ENCODE peak calls at places on chromosomes 5 and 9, in nine cellular contexts. One of them, this sample, is unnamed.

GRCh38 chr9:92035687-92036410 is 79.4 kb downstream of the SPTLC1 start:
- DNase-seq in fibroblast of lung: no peak
- DNase-seq in ovary: peak
- DNase-seq in dorsolateral prefrontal cortex: no peak
- DNase-seq in brain microvascular endothelial cell: no peak
- DNase-seq in foreskin fibroblast: peak
- DNase-seq in mammary epithelial cell: no peak
- DNase-seq in aorta: no peak
- DNase-seq in epithelial cell of esophagus: no peak
- DNase-seq in this sample: peak

GRCh38 chr5:176185133-176185733 is 53.0 kb upstream of the SIMC1 start:
- DNase-seq in fibroblast of lung: no peak
- DNase-seq in ovary: no peak
- DNase-seq in dorsolateral prefrontal cortex: no peak
- DNase-seq in brain microvascular endothelial cell: no peak
- DNase-seq in foreskin fibroblast: no peak
- DNase-seq in mammary epithelial cell: no peak
- DNase-seq in aorta: no peak
- DNase-seq in epithelial cell of esophagus: no peak
- DNase-seq in this sample: no peak

GRCh38 chr5:135721548-135722090 is 112.8 kb upstream of the SLC25A48 start:
- DNase-seq in fibroblast of lung: no peak
- DNase-seq in ovary: no peak
- DNase-seq in dorsolateral prefrontal cortex: no peak
- DNase-seq in brain microvascular endothelial cell: no peak
- DNase-seq in foreskin fibroblast: no peak
- DNase-seq in mammary epithelial cell: no peak
- DNase-seq in aorta: no peak
- DNase-seq in epithelial cell of esophagus: no peak
- DNase-seq in this sample: no peak

GRCh38 chr5:146448783-146449519 is 1.8 kb downstream of the TCERG1 start:
- DNase-seq in fibroblast of lung: no peak
- DNase-seq in ovary: no peak
- DNase-seq in dorsolateral prefrontal cortex: no peak
- DNase-seq in brain microvascular endothelial cell: no peak
- DNase-seq in foreskin fibroblast: no peak
- DNase-seq in mammary epithelial cell: no peak
- DNase-seq in aorta: no peak
- DNase-seq in epithelial cell of esophagus: no peak
- DNase-seq in this sample: peak

GRCh38 chr5:179700401-179700918 is 1.7 kb downstream of the CANX start:
- DNase-seq in fibroblast of lung: peak
- DNase-seq in ovary: no peak
- DNase-seq in dorsolateral prefrontal cortex: no peak
- DNase-seq in brain microvascular endothelial cell: peak
- DNase-seq in foreskin fibroblast: no peak
- DNase-seq in mammary epithelial cell: peak
- DNase-seq in aorta: no peak
- DNase-seq in epithelial cell of esophagus: peak
- DNase-seq in this sample: peak

GRCh38 chr5:455806-456205 is 12.8 kb downstream of the EXOC3 start:
- DNase-seq in fibroblast of lung: no peak
- DNase-seq in ovary: no peak
- DNase-seq in dorsolateral prefrontal cortex: no peak
- DNase-seq in brain microvascular endothelial cell: no peak
- DNase-seq in foreskin fibroblast: no peak
- DNase-seq in mammary epithelial cell: no peak
- DNase-seq in aorta: no peak
- DNase-seq in epithelial cell of esophagus: no peak
- DNase-seq in this sample: no peak

GRCh38 chr9:69157751-69158466 is 16.2 kb upstream of the TJP2 start:
- DNase-seq in fibroblast of lung: peak
- DNase-seq in ovary: no peak
- DNase-seq in dorsolateral prefrontal cortex: no peak
- DNase-seq in brain microvascular endothelial cell: peak
- DNase-seq in foreskin fibroblast: peak
- DNase-seq in mammary epithelial cell: peak
- DNase-seq in aorta: no peak
- DNase-seq in epithelial cell of esophagus: no peak
- DNase-seq in this sample: peak

GRCh38 chr5:36887532-36887931 is 11.0 kb downstream of the NIPBL start:
- DNase-seq in fibroblast of lung: no peak
- DNase-seq in ovary: no peak
- DNase-seq in dorsolateral prefrontal cortex: no peak
- DNase-seq in brain microvascular endothelial cell: no peak
- DNase-seq in foreskin fibroblast: no peak
- DNase-seq in mammary epithelial cell: peak
- DNase-seq in aorta: no peak
- DNase-seq in epithelial cell of esophagus: peak
- DNase-seq in this sample: no peak

GRCh38 chr5:115838885-115839518 is 2.4 kb downstream of the ATG12 start:
- DNase-seq in fibroblast of lung: peak
- DNase-seq in ovary: peak
- DNase-seq in dorsolateral prefrontal cortex: no peak
- DNase-seq in brain microvascular endothelial cell: no peak
- DNase-seq in foreskin fibroblast: no peak
- DNase-seq in mammary epithelial cell: peak
- DNase-seq in aorta: no peak
- DNase-seq in epithelial cell of esophagus: peak
- DNase-seq in this sample: peak
- H3K4me3 ChIP-seq in fibroblast of lung: peak
- H3K4me3 ChIP-seq in ovary: no peak
- H3K4me3 ChIP-seq in dorsolateral prefrontal cortex: peak
- H3K4me3 ChIP-seq in brain microvascular endothelial cell: peak
- H3K4me3 ChIP-seq in foreskin fibroblast: peak
- H3K4me3 ChIP-seq in mammary epithelial cell: peak
- H3K4me3 ChIP-seq in aorta: no peak
- H3K4me3 ChIP-seq in epithelial cell of esophagus: no peak
- H3K4me3 ChIP-seq in this sample: peak

GRCh38 chr5:132819468-132819867 is 6.4 kb downstream of the SOWAHA start:
- DNase-seq in fibroblast of lung: no peak
- DNase-seq in ovary: no peak
- DNase-seq in dorsolateral prefrontal cortex: peak
- DNase-seq in brain microvascular endothelial cell: no peak
- DNase-seq in foreskin fibroblast: no peak
- DNase-seq in mammary epithelial cell: no peak
- DNase-seq in aorta: no peak
- DNase-seq in epithelial cell of esophagus: no peak
- DNase-seq in this sample: no peak
- H3K4me3 ChIP-seq in fibroblast of lung: no peak
- H3K4me3 ChIP-seq in ovary: peak
- H3K4me3 ChIP-seq in dorsolateral prefrontal cortex: peak
- H3K4me3 ChIP-seq in brain microvascular endothelial cell: peak
- H3K4me3 ChIP-seq in foreskin fibroblast: no peak
- H3K4me3 ChIP-seq in mammary epithelial cell: no peak
- H3K4me3 ChIP-seq in aorta: no peak
- H3K4me3 ChIP-seq in epithelial cell of esophagus: no peak
- H3K4me3 ChIP-seq in this sample: no peak

DNA sequence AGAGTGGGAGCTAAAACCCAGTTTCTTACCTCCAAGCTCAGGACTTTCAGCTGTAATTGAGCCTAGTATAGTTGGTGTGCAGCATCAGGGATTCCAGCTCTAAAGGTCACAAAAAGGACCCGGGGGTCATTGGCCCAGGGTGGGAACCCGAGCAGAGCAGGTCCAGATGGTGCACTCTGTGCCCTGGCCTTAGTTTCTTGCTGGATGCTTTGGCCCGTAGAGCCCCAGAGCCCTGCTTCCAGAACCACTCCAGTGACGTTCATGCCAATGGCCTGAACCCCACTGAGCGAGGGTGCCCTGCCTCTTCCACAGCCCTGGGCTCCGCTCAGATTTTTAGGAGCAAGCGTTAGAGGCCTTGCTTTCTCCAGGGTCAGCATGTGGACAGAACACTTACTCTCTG is 8.2 kb downstream of the SLC22A5 start:
- DNase-seq in fibroblast of lung: no peak
- DNase-seq in ovary: no peak
- DNase-seq in dorsolateral prefrontal cortex: no peak
- DNase-seq in brain microvascular endothelial cell: no peak
- DNase-seq in foreskin fibroblast: no peak
- DNase-seq in mammary epithelial cell: no peak
- DNase-seq in aorta: no peak
- DNase-seq in epithelial cell of esophagus: no peak
- DNase-seq in this sample: no peak
- H3K4me3 ChIP-seq in fibroblast of lung: no peak
- H3K4me3 ChIP-seq in ovary: no peak
- H3K4me3 ChIP-seq in dorsolateral prefrontal cortex: no peak
- H3K4me3 ChIP-seq in brain microvascular endothelial cell: no peak
- H3K4me3 ChIP-seq in foreskin fibroblast: no peak
- H3K4me3 ChIP-seq in mammary epithelial cell: no peak
- H3K4me3 ChIP-seq in aorta: no peak
- H3K4me3 ChIP-seq in epithelial cell of esophagus: no peak
- H3K4me3 ChIP-seq in this sample: no peak

GRCh38 chr5:93596676-93597441 is 13.8 kb downstream of the NR2F1 start:
- DNase-seq in fibroblast of lung: no peak
- DNase-seq in ovary: no peak
- DNase-seq in dorsolateral prefrontal cortex: no peak
- DNase-seq in brain microvascular endothelial cell: no peak
- DNase-seq in foreskin fibroblast: no peak
- DNase-seq in mammary epithelial cell: peak
- DNase-seq in aorta: no peak
- DNase-seq in epithelial cell of esophagus: peak
- DNase-seq in this sample: no peak
- H3K4me3 ChIP-seq in fibroblast of lung: no peak
- H3K4me3 ChIP-seq in ovary: no peak
- H3K4me3 ChIP-seq in dorsolateral prefrontal cortex: no peak
- H3K4me3 ChIP-seq in brain microvascular endothelial cell: no peak
- H3K4me3 ChIP-seq in foreskin fibroblast: no peak
- H3K4me3 ChIP-seq in mammary epithelial cell: no peak
- H3K4me3 ChIP-seq in aorta: no peak
- H3K4me3 ChIP-seq in epithelial cell of esophagus: no peak
- H3K4me3 ChIP-seq in this sample: no peak

GRCh38 chr5:14190194-14191164 is 47.3 kb downstream of the TRIO start:
- DNase-seq in fibroblast of lung: peak
- DNase-seq in ovary: no peak
- DNase-seq in dorsolateral prefrontal cortex: peak
- DNase-seq in brain microvascular endothelial cell: peak
- DNase-seq in foreskin fibroblast: peak
- DNase-seq in mammary epithelial cell: peak
- DNase-seq in aorta: peak
- DNase-seq in epithelial cell of esophagus: peak
- DNase-seq in this sample: peak
- H3K4me3 ChIP-seq in fibroblast of lung: peak
- H3K4me3 ChIP-seq in ovary: no peak
- H3K4me3 ChIP-seq in dorsolateral prefrontal cortex: no peak
- H3K4me3 ChIP-seq in brain microvascular endothelial cell: no peak
- H3K4me3 ChIP-seq in foreskin fibroblast: no peak
- H3K4me3 ChIP-seq in mammary epithelial cell: peak
- H3K4me3 ChIP-seq in aorta: no peak
- H3K4me3 ChIP-seq in epithelial cell of esophagus: no peak
- H3K4me3 ChIP-seq in this sample: peak

DNA sequence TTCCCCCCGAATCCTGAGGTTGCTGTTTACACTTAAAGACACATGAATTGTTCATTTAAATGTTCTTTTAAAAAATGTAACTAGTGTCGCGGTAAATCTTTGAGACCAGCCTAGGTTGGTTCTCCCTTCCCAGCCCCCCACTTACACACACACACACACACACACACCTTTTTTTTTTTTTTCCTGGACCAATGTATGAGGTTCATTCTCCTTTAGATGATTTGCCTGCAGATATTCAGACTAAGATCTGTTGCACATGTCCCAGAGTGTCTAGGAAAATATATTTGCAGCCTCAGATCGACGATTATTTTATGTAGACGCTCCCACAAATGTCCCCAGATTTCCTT is 4.4 kb upstream of the ELAVL2 start:
- DNase-seq in fibroblast of lung: no peak
- DNase-seq in ovary: no peak
- DNase-seq in dorsolateral prefrontal cortex: no peak
- DNase-seq in brain microvascular endothelial cell: no peak
- DNase-seq in foreskin fibroblast: no peak
- DNase-seq in mammary epithelial cell: no peak
- DNase-seq in aorta: no peak
- DNase-seq in epithelial cell of esophagus: no peak
- DNase-seq in this sample: no peak
- H3K4me3 ChIP-seq in fibroblast of lung: no peak
- H3K4me3 ChIP-seq in ovary: no peak
- H3K4me3 ChIP-seq in dorsolateral prefrontal cortex: peak
- H3K4me3 ChIP-seq in brain microvascular endothelial cell: no peak
- H3K4me3 ChIP-seq in foreskin fibroblast: no peak
- H3K4me3 ChIP-seq in mammary epithelial cell: peak
- H3K4me3 ChIP-seq in aorta: no peak
- H3K4me3 ChIP-seq in epithelial cell of esophagus: no peak
- H3K4me3 ChIP-seq in this sample: no peak

GRCh38 chr9:13282998-13283397 is 3.5 kb upstream of the MPDZ start:
- DNase-seq in fibroblast of lung: peak
- DNase-seq in ovary: no peak
- DNase-seq in dorsolateral prefrontal cortex: no peak
- DNase-seq in brain microvascular endothelial cell: peak
- DNase-seq in foreskin fibroblast: no peak
- DNase-seq in mammary epithelial cell: no peak
- DNase-seq in aorta: no peak
- DNase-seq in epithelial cell of esophagus: no peak
- DNase-seq in this sample: peak
- H3K4me3 ChIP-seq in fibroblast of lung: no peak
- H3K4me3 ChIP-seq in ovary: no peak
- H3K4me3 ChIP-seq in dorsolateral prefrontal cortex: no peak
- H3K4me3 ChIP-seq in brain microvascular endothelial cell: no peak
- H3K4me3 ChIP-seq in foreskin fibroblast: no peak
- H3K4me3 ChIP-seq in mammary epithelial cell: no peak
- H3K4me3 ChIP-seq in aorta: no peak
- H3K4me3 ChIP-seq in epithelial cell of esophagus: no peak
- H3K4me3 ChIP-seq in this sample: no peak

DNA sequence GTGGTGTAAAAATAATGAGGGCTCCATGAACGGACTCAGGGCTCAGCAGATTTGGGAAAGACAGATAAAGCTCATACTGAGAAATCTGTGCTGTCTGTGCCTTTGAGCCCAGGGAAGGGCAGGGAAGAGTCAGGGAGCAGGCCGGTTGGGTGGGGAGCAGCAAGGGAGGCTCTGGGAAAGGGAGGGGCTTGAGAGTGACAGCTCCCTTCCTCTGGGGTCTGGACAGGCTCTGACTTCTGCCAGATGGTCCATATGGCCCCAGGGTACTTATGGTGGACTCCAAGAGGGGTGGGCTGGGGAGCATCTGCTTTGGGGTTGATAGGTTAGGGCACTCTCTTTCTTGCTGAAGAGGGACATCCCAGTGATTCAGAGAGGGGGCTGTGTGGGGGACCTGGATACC is 2.1 kb downstream of the NPR2 start:
- DNase-seq in fibroblast of lung: no peak
- DNase-seq in ovary: no peak
- DNase-seq in dorsolateral prefrontal cortex: no peak
- DNase-seq in brain microvascular endothelial cell: no peak
- DNase-seq in foreskin fibroblast: no peak
- DNase-seq in mammary epithelial cell: no peak
- DNase-seq in aorta: no peak
- DNase-seq in epithelial cell of esophagus: no peak
- DNase-seq in this sample: peak
- H3K4me3 ChIP-seq in fibroblast of lung: peak
- H3K4me3 ChIP-seq in ovary: no peak
- H3K4me3 ChIP-seq in dorsolateral prefrontal cortex: no peak
- H3K4me3 ChIP-seq in brain microvascular endothelial cell: no peak
- H3K4me3 ChIP-seq in foreskin fibroblast: peak
- H3K4me3 ChIP-seq in mammary epithelial cell: no peak
- H3K4me3 ChIP-seq in aorta: no peak
- H3K4me3 ChIP-seq in epithelial cell of esophagus: no peak
- H3K4me3 ChIP-seq in this sample: peak